ENCODE peak calls at places on chromosomes 1 and 21, in seven cellular contexts. A, D, X, Z, P, M and T are unnamed samples.
A peak's percentile ranks its signal among the peaks of the same experiment; 100 is the strongest.

GRCh38 chr1:26579662-26580061 is 50.1 kb downstream of the RPS6KA1 start:
- DNase-seq in X (no peak), Z (no peak), M (no peak), P (no peak), A (no peak), D (no peak), T (no peak)

GRCh38 chr1:94544706-94545490 is 3.3 kb upstream of the F3 start:
- DNase-seq in A (no peak), X (no peak), D (peak; percentile 88), M (peak; percentile 58), P (no peak), Z (peak; percentile 63), T (no peak)

GRCh38 chr1:18828224-18828623 is 31.2 kb downstream of the TAS1R2 start:
- DNase-seq in Z (no peak), P (no peak), X (no peak), D (no peak), A (no peak), M (peak; percentile 2), T (no peak)

GRCh38 chr1:93588206-93588605 is 93.4 kb downstream of the BCAR3 start:
- DNase-seq in M (no peak), Z (peak; percentile 64), A (no peak), D (peak; percentile 54), P (no peak), X (no peak), T (no peak)

GRCh38 chr1:151773698-151774097 is 10.4 kb upstream of the MRPL9 start:
- DNase-seq in X (no peak), Z (peak; percentile 24), D (peak; percentile 72), M (no peak), A (no peak), P (no peak), T (no peak)

GRCh38 chr1:227889863-227890405 is 57.8 kb downstream of the WNT9A start:
- DNase-seq in P (no peak), A (no peak), D (no peak), M (no peak), X (no peak), Z (no peak), T (no peak)

GRCh38 chr1:25494952-25495351 is 48.5 kb upstream of the LDLRAP1 start:
- DNase-seq in M (no peak), A (no peak), D (no peak), P (no peak), Z (no peak), X (no peak), T (no peak)

GRCh38 chr21:39142972-39143371 is 40.3 kb downstream of the PSMG1 start:
- DNase-seq in P (no peak), A (no peak), M (no peak), Z (no peak), X (no peak), D (no peak), T (no peak)

GRCh38 chr1:245901037-245901436 is 606.0 kb downstream of the SMYD3 start:
- DNase-seq in P (no peak), X (no peak), A (no peak), Z (peak; percentile 5), D (peak; percentile 12), M (no peak), T (no peak)

GRCh38 chr1:6475381-6476133 is 9.6 kb upstream of the TNFRSF25 start:
- DNase-seq in A (peak; percentile 81), M (peak; percentile 64), D (no peak), X (peak; percentile 89), P (peak; percentile 79), Z (peak; percentile 47), T (peak; percentile 76)

GRCh38 chr1:998905-999796 is 746 bp downstream of the HES4 start:
- DNase-seq in D (peak; percentile 41), X (peak; percentile 59), A (no peak), P (no peak), Z (peak; percentile 46), M (peak; percentile 13), T (no peak)

GRCh38 chr1:11990303-11991032 is 10.2 kb downstream of the MFN2 start:
- DNase-seq in X (peak; percentile 5), P (no peak), Z (no peak), D (peak; percentile 58), A (no peak), M (no peak), T (no peak)

GRCh38 chr1:183223467-183223866 is 37.4 kb downstream of the LAMC2 start:
- DNase-seq in Z (peak; percentile 74), P (no peak), X (no peak), M (no peak), D (peak; percentile 43), A (no peak), T (no peak)

GRCh38 chr1:59431566-59432294 is 134.8 kb downstream of the FGGY start:
- DNase-seq in D (no peak), P (no peak), A (no peak), Z (peak; percentile 67), X (no peak), M (no peak), T (no peak)

GRCh38 chr1:29331731-29332130 is 95.4 kb downstream of the PTPRU start:
- DNase-seq in P (no peak), A (no peak), X (no peak), M (no peak), Z (no peak), D (no peak), T (no peak)